ENCODE peak calls at places on chromosomes 13 and 19, in eight cellular contexts. E is stimulated activated CD8-positive, alpha-beta memory T cell treated with anti-CD3 and anti-CD28 coated beads, Interleukin-12 subunit alpha, Interleukin-12 subunit beta, amount 100 ng/mL, for 4 hours; S is mammary epithelial cell; N is heart right ventricle; Q is fibroblast of pulmonary artery; W is left ventricle myocardium inferior; P is nucleus accumbens; G is A172. D is an unnamed sample.

GRCh38 chr13:51721485-51721884 is 82.5 kb downstream of the DHRS12 start:
- DNase-seq in E (no peak), S (no peak), N (peak), Q (no peak), W (peak), P (no peak), G (no peak), D (no peak)

GRCh38 chr13:95749545-95749944 is 72.6 kb downstream of the DNAJC3 start:
- DNase-seq in E (no peak), S (peak), N (no peak), Q (no peak), W (no peak), P (no peak), G (no peak), D (no peak)

GRCh38 chr13:86464193-86464592 is 665.0 kb upstream of the SLITRK6 start:
- DNase-seq in E (no peak), S (no peak), N (no peak), Q (peak), W (no peak), P (no peak), G (peak), D (no peak)

GRCh38 chr19:41999071-41999877 is 5.2 kb upstream of the ATP1A3 start:
- DNase-seq in E (no peak), S (no peak), N (no peak), Q (no peak), W (no peak), P (no peak), G (no peak), D (no peak)

GRCh38 chr19:28977826-28978225 is 235.1 kb downstream of the UQCRFS1 start:
- DNase-seq in E (no peak), S (no peak), N (no peak), Q (no peak), W (no peak), P (no peak), G (no peak), D (no peak)

GRCh38 chr19:10826846-10827245 is 9.2 kb downstream of the TMED1 start:
- DNase-seq in E (no peak), S (no peak), N (no peak), Q (no peak), W (peak), P (no peak), G (no peak), D (no peak)

GRCh38 chr19:7494416-7495098 is 5.7 kb upstream of the PEX11G start:
- DNase-seq in E (no peak), S (peak), N (peak), Q (peak), W (peak), P (peak), G (no peak), D (peak)

GRCh38 chr13:93655132-93655531 is 428.5 kb downstream of the GPC6 start:
- DNase-seq in E (no peak), S (no peak), N (no peak), Q (no peak), W (no peak), P (no peak), G (no peak), D (no peak)

GRCh38 chr13:101552797-101553196 is 100.3 kb downstream of the ITGBL1 start:
- DNase-seq in E (no peak), S (peak), N (no peak), Q (peak), W (no peak), P (no peak), G (no peak), D (no peak)

GRCh38 chr19:46426035-46426505 is 2.7 kb downstream of the PNMA8C start:
- DNase-seq in E (no peak), S (no peak), N (no peak), Q (no peak), W (no peak), P (no peak), G (no peak), D (no peak)